ENCODE peak calls at places on chromosome 16, in six cellular contexts. M is naive thymus-derived CD8-positive, alpha-beta T cell; S is T-helper 2 cell; U is progenitor cell of endocrine pancreas; W is bronchial epithelial cell; H is germinal center. A is an unnamed sample.
A peak's percentile ranks its signal among the peaks of the same experiment; 100 is the strongest.

GRCh38 chr16:23803591-23804123 is 32.1 kb upstream of the PRKCB start:
- DNase-seq in M (peak; percentile 55), S (peak; percentile 33), U (peak; percentile 11), W (peak; percentile 40), H (peak; percentile 78), A (peak; percentile 67)

GRCh38 chr16:2715519-2715918 is 4.5 kb downstream of the PRSS27 start:
- DNase-seq in M (peak; percentile 88), S (peak; percentile 74), U (peak; percentile 68), W (no peak), H (peak; percentile 86), A (peak; percentile 83)

GRCh38 chr16:74035816-74036215 is 260.8 kb upstream of the PSMD7 start:
- DNase-seq in M (no peak), S (no peak), U (no peak), W (peak; percentile 7), H (no peak), A (no peak)

GRCh38 chr16:12059216-12059769 is 82.8 kb downstream of the SNX29 start:
- DNase-seq in M (no peak), S (no peak), U (no peak), W (no peak), H (no peak), A (no peak)

GRCh38 chr16:10753670-10754069 is 10.0 kb downstream of the NUBP1 start:
- DNase-seq in M (no peak), S (no peak), U (no peak), W (no peak), H (no peak), A (no peak)

GRCh38 chr16:82671743-82672142 is 45.0 kb downstream of the CDH13 start:
- DNase-seq in M (no peak), S (peak; percentile 12), U (no peak), W (no peak), H (no peak), A (peak; percentile 29)

GRCh38 chr16:85853641-85854545 is 45.1 kb upstream of the IRF8 start:
- DNase-seq in M (no peak), S (no peak), U (no peak), W (no peak), H (no peak), A (no peak)

GRCh38 chr16:49019081-49019633 is 262.5 kb downstream of the CBLN1 start:
- DNase-seq in M (no peak), S (no peak), U (no peak), W (no peak), H (no peak), A (no peak)

GRCh38 chr16:22253272-22253671 is 43.9 kb upstream of the POLR3E start:
- DNase-seq in M (no peak), S (no peak), U (no peak), W (no peak), H (no peak), A (no peak)

GRCh38 chr16:2500937-2501750 is 12.6 kb upstream of the ATP6V0C start:
- DNase-seq in M (peak; percentile 79), S (peak; percentile 70), U (peak; percentile 90), W (peak; percentile 45), H (peak; percentile 82), A (peak; percentile 84)

GRCh38 chr16:2189252-2189893 is 7.0 kb downstream of the CASKIN1 start:
- DNase-seq in M (no peak), S (no peak), U (no peak), W (no peak), H (no peak), A (no peak)

GRCh38 chr16:60413969-60414368 is 1622.3 kb downstream of the CDH8 start:
- DNase-seq in M (no peak), S (no peak), U (no peak), W (no peak), H (no peak), A (no peak)